ENCODE peak calls at places on chromosomes 13 and 19, in ten cellular contexts. One of them, this sample, is unnamed.
A peak's percentile ranks its signal among the peaks of the same experiment; 100 is the strongest.

GRCh38 chr13:44686478-44687071 is 110.4 kb upstream of the TSC22D1 start:
- DNase-seq in ovary: no peak
- DNase-seq in GM23338: no peak
- DNase-seq in cardiac muscle cell: no peak
- DNase-seq in lung: no peak
- DNase-seq in left lung: no peak
- DNase-seq in bronchial epithelial cell: no peak
- DNase-seq in CD8-positive, alpha-beta T cell: no peak
- DNase-seq in AG09309: no peak
- DNase-seq in breast epithelium: no peak
- DNase-seq in this sample: no peak

GRCh38 chr19:18160441-18160791 is 7.5 kb downstream of the PIK3R2 start:
- DNase-seq in ovary: no peak
- DNase-seq in GM23338: no peak
- DNase-seq in cardiac muscle cell: no peak
- DNase-seq in lung: no peak
- DNase-seq in left lung: no peak
- DNase-seq in bronchial epithelial cell: no peak
- DNase-seq in CD8-positive, alpha-beta T cell: no peak
- DNase-seq in AG09309: no peak
- DNase-seq in breast epithelium: no peak
- DNase-seq in this sample: no peak

GRCh38 chr19:2309734-2310362 is 1.9 kb upstream of the LINGO3 start:
- DNase-seq in ovary: no peak
- DNase-seq in GM23338: no peak
- DNase-seq in cardiac muscle cell: no peak
- DNase-seq in lung: no peak
- DNase-seq in left lung: peak; percentile 60
- DNase-seq in bronchial epithelial cell: no peak
- DNase-seq in CD8-positive, alpha-beta T cell: no peak
- DNase-seq in AG09309: no peak
- DNase-seq in breast epithelium: no peak
- DNase-seq in this sample: no peak

GRCh38 chr19:46451352-46451751 is 20.0 kb downstream of the PNMA8A start:
- DNase-seq in ovary: no peak
- DNase-seq in GM23338: no peak
- DNase-seq in cardiac muscle cell: no peak
- DNase-seq in lung: no peak
- DNase-seq in left lung: no peak
- DNase-seq in bronchial epithelial cell: peak; percentile 72
- DNase-seq in CD8-positive, alpha-beta T cell: no peak
- DNase-seq in AG09309: no peak
- DNase-seq in breast epithelium: no peak
- DNase-seq in this sample: no peak

GRCh38 chr13:58300974-58301681 is 669.6 kb downstream of the PCDH17 start:
- DNase-seq in ovary: no peak
- DNase-seq in GM23338: peak; percentile 19
- DNase-seq in cardiac muscle cell: no peak
- DNase-seq in lung: no peak
- DNase-seq in left lung: no peak
- DNase-seq in bronchial epithelial cell: no peak
- DNase-seq in CD8-positive, alpha-beta T cell: no peak
- DNase-seq in AG09309: no peak
- DNase-seq in breast epithelium: no peak
- DNase-seq in this sample: no peak

GRCh38 chr13:95494082-95494681 is 58.3 kb upstream of the CLDN10 start:
- DNase-seq in ovary: no peak
- DNase-seq in GM23338: peak; percentile 77
- DNase-seq in cardiac muscle cell: peak; percentile 65
- DNase-seq in lung: no peak
- DNase-seq in left lung: no peak
- DNase-seq in bronchial epithelial cell: peak; percentile 83
- DNase-seq in CD8-positive, alpha-beta T cell: no peak
- DNase-seq in AG09309: peak; percentile 28
- DNase-seq in breast epithelium: no peak
- DNase-seq in this sample: no peak

GRCh38 chr19:35052599-35053190 is 11.2 kb downstream of the HPN start:
- DNase-seq in ovary: no peak
- DNase-seq in GM23338: no peak
- DNase-seq in cardiac muscle cell: no peak
- DNase-seq in lung: no peak
- DNase-seq in left lung: no peak
- DNase-seq in bronchial epithelial cell: no peak
- DNase-seq in CD8-positive, alpha-beta T cell: no peak
- DNase-seq in AG09309: no peak
- DNase-seq in breast epithelium: no peak
- DNase-seq in this sample: no peak

GRCh38 chr13:39457274-39457673 is 145.7 kb downstream of the LHFPL6 start:
- DNase-seq in ovary: no peak
- DNase-seq in GM23338: no peak
- DNase-seq in cardiac muscle cell: no peak
- DNase-seq in lung: no peak
- DNase-seq in left lung: no peak
- DNase-seq in bronchial epithelial cell: no peak
- DNase-seq in CD8-positive, alpha-beta T cell: no peak
- DNase-seq in AG09309: no peak
- DNase-seq in breast epithelium: no peak
- DNase-seq in this sample: no peak

GRCh38 chr19:2057484-2058469 is 6.7 kb upstream of the MKNK2 start:
- DNase-seq in ovary: no peak
- DNase-seq in GM23338: no peak
- DNase-seq in cardiac muscle cell: no peak
- DNase-seq in lung: no peak
- DNase-seq in left lung: no peak
- DNase-seq in bronchial epithelial cell: no peak
- DNase-seq in CD8-positive, alpha-beta T cell: no peak
- DNase-seq in AG09309: no peak
- DNase-seq in breast epithelium: no peak
- DNase-seq in this sample: no peak

GRCh38 chr19:13164370-13165090 is 14.3 kb downstream of the IER2 start:
- DNase-seq in ovary: peak; percentile 54
- DNase-seq in GM23338: peak; percentile 99
- DNase-seq in cardiac muscle cell: peak; percentile 57
- DNase-seq in lung: peak; percentile 72
- DNase-seq in left lung: peak; percentile 82
- DNase-seq in bronchial epithelial cell: peak; percentile 84
- DNase-seq in CD8-positive, alpha-beta T cell: peak; percentile 24
- DNase-seq in AG09309: no peak
- DNase-seq in breast epithelium: peak; percentile 64
- DNase-seq in this sample: peak; percentile 24

GRCh38 chr19:3039641-3040077 is 10.6 kb upstream of the TLE2 start:
- DNase-seq in ovary: no peak
- DNase-seq in GM23338: peak; percentile 45
- DNase-seq in cardiac muscle cell: no peak
- DNase-seq in lung: no peak
- DNase-seq in left lung: no peak
- DNase-seq in bronchial epithelial cell: no peak
- DNase-seq in CD8-positive, alpha-beta T cell: no peak
- DNase-seq in AG09309: no peak
- DNase-seq in breast epithelium: no peak
- DNase-seq in this sample: no peak

GRCh38 chr13:109180905-109181425 is 551.6 kb downstream of the MYO16 start:
- DNase-seq in ovary: no peak
- DNase-seq in GM23338: peak; percentile 55
- DNase-seq in cardiac muscle cell: no peak
- DNase-seq in lung: no peak
- DNase-seq in left lung: no peak
- DNase-seq in bronchial epithelial cell: peak; percentile 48
- DNase-seq in CD8-positive, alpha-beta T cell: no peak
- DNase-seq in AG09309: peak; percentile 86
- DNase-seq in breast epithelium: no peak
- DNase-seq in this sample: no peak

DNA sequence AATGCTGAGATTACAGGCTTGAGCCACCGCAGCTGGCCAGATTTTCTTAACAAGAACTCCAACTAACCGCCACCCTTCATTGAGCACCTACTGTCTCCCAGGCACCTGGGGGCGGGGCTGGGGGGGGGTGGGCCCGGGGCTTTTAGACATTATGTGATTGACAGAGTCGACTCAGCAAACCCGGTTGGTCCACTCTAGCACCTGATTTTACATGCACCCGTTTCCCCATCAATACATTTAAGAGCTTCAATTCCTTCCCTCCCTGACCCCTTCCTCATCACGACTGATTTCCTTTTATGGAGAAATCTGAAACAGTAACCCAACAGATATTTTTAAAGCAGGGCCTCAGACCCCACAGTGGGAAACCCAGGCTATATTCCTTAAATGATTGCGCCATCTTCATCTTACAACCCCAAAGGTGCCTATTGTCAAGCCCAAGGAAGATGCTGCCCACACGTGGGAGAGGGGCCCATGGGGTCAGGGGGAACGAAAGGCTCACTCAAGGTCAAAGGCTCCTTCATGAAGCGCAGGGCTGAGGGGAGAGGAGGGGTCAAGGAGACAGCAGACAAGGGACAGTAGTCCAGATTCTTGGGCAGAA is 1.8 kb downstream of the INSR start:
- DNase-seq in ovary: peak; percentile 34
- DNase-seq in GM23338: peak; percentile 56
- DNase-seq in cardiac muscle cell: no peak
- DNase-seq in lung: no peak
- DNase-seq in left lung: no peak
- DNase-seq in bronchial epithelial cell: no peak
- DNase-seq in CD8-positive, alpha-beta T cell: no peak
- DNase-seq in AG09309: no peak
- DNase-seq in breast epithelium: no peak
- DNase-seq in this sample: no peak
- TF ChIP-seq CTCF in ovary: no peak
- TF ChIP-seq CTCF in GM23338: no peak
- TF ChIP-seq CTCF in cardiac muscle cell: no peak
- TF ChIP-seq CTCF in lung: no peak
- TF ChIP-seq CTCF in left lung: no peak
- TF ChIP-seq CTCF in bronchial epithelial cell: no peak
- TF ChIP-seq CTCF in CD8-positive, alpha-beta T cell: no peak
- TF ChIP-seq CTCF in AG09309: no peak
- TF ChIP-seq CTCF in breast epithelium: no peak
- TF ChIP-seq CTCF in this sample: no peak

GRCh38 chr13:33016414-33017409 is at the start of gene KL:
- DNase-seq in ovary: no peak
- DNase-seq in GM23338: peak; percentile 63
- DNase-seq in cardiac muscle cell: peak; percentile 51
- DNase-seq in lung: peak; percentile 59
- DNase-seq in left lung: peak; percentile 89
- DNase-seq in bronchial epithelial cell: no peak
- DNase-seq in CD8-positive, alpha-beta T cell: no peak
- DNase-seq in AG09309: no peak
- DNase-seq in breast epithelium: no peak
- DNase-seq in this sample: no peak
- TF ChIP-seq CTCF in ovary: no peak
- TF ChIP-seq CTCF in GM23338: no peak
- TF ChIP-seq CTCF in cardiac muscle cell: no peak
- TF ChIP-seq CTCF in lung: no peak
- TF ChIP-seq CTCF in left lung: no peak
- TF ChIP-seq CTCF in bronchial epithelial cell: no peak
- TF ChIP-seq CTCF in CD8-positive, alpha-beta T cell: no peak
- TF ChIP-seq CTCF in AG09309: no peak
- TF ChIP-seq CTCF in breast epithelium: no peak
- TF ChIP-seq CTCF in this sample: no peak

GRCh38 chr13:51838235-51838846 is 6.6 kb downstream of the TMEM272 start:
- DNase-seq in ovary: no peak
- DNase-seq in GM23338: no peak
- DNase-seq in cardiac muscle cell: no peak
- DNase-seq in lung: peak; percentile 13
- DNase-seq in left lung: no peak
- DNase-seq in bronchial epithelial cell: no peak
- DNase-seq in CD8-positive, alpha-beta T cell: no peak
- DNase-seq in AG09309: peak; percentile 46
- DNase-seq in breast epithelium: no peak
- DNase-seq in this sample: no peak
- TF ChIP-seq CTCF in ovary: no peak
- TF ChIP-seq CTCF in GM23338: no peak
- TF ChIP-seq CTCF in cardiac muscle cell: no peak
- TF ChIP-seq CTCF in lung: no peak
- TF ChIP-seq CTCF in left lung: no peak
- TF ChIP-seq CTCF in bronchial epithelial cell: no peak
- TF ChIP-seq CTCF in CD8-positive, alpha-beta T cell: no peak
- TF ChIP-seq CTCF in AG09309: no peak
- TF ChIP-seq CTCF in breast epithelium: no peak
- TF ChIP-seq CTCF in this sample: no peak

GRCh38 chr19:44552324-44552723 is 22.8 kb upstream of the CEACAM20 start:
- DNase-seq in ovary: no peak
- DNase-seq in GM23338: peak; percentile 87
- DNase-seq in cardiac muscle cell: peak; percentile 14
- DNase-seq in lung: peak; percentile 29
- DNase-seq in left lung: no peak
- DNase-seq in bronchial epithelial cell: peak; percentile 51
- DNase-seq in CD8-positive, alpha-beta T cell: no peak
- DNase-seq in AG09309: no peak
- DNase-seq in breast epithelium: no peak
- DNase-seq in this sample: no peak
- TF ChIP-seq CTCF in ovary: no peak
- TF ChIP-seq CTCF in GM23338: peak; percentile 94
- TF ChIP-seq CTCF in cardiac muscle cell: peak; percentile 55
- TF ChIP-seq CTCF in lung: no peak
- TF ChIP-seq CTCF in left lung: no peak
- TF ChIP-seq CTCF in bronchial epithelial cell: peak; percentile 73
- TF ChIP-seq CTCF in CD8-positive, alpha-beta T cell: no peak
- TF ChIP-seq CTCF in AG09309: peak; percentile 55
- TF ChIP-seq CTCF in breast epithelium: no peak
- TF ChIP-seq CTCF in this sample: no peak

GRCh38 chr19:40974633-40975037 is 16.4 kb upstream of the CYP2B6 start:
- DNase-seq in ovary: peak; percentile 71
- DNase-seq in GM23338: peak; percentile 92
- DNase-seq in cardiac muscle cell: peak; percentile 78
- DNase-seq in lung: peak; percentile 76
- DNase-seq in left lung: peak; percentile 79
- DNase-seq in bronchial epithelial cell: peak; percentile 50
- DNase-seq in CD8-positive, alpha-beta T cell: peak; percentile 70
- DNase-seq in AG09309: peak; percentile 18
- DNase-seq in breast epithelium: peak; percentile 73
- DNase-seq in this sample: peak; percentile 46
- TF ChIP-seq CTCF in ovary: peak; percentile 53
- TF ChIP-seq CTCF in GM23338: peak; percentile 94
- TF ChIP-seq CTCF in cardiac muscle cell: peak; percentile 86
- TF ChIP-seq CTCF in lung: peak; percentile 66
- TF ChIP-seq CTCF in left lung: peak; percentile 94
- TF ChIP-seq CTCF in bronchial epithelial cell: peak; percentile 80
- TF ChIP-seq CTCF in CD8-positive, alpha-beta T cell: peak; percentile 92
- TF ChIP-seq CTCF in AG09309: peak; percentile 90
- TF ChIP-seq CTCF in breast epithelium: no peak
- TF ChIP-seq CTCF in this sample: no peak

DNA sequence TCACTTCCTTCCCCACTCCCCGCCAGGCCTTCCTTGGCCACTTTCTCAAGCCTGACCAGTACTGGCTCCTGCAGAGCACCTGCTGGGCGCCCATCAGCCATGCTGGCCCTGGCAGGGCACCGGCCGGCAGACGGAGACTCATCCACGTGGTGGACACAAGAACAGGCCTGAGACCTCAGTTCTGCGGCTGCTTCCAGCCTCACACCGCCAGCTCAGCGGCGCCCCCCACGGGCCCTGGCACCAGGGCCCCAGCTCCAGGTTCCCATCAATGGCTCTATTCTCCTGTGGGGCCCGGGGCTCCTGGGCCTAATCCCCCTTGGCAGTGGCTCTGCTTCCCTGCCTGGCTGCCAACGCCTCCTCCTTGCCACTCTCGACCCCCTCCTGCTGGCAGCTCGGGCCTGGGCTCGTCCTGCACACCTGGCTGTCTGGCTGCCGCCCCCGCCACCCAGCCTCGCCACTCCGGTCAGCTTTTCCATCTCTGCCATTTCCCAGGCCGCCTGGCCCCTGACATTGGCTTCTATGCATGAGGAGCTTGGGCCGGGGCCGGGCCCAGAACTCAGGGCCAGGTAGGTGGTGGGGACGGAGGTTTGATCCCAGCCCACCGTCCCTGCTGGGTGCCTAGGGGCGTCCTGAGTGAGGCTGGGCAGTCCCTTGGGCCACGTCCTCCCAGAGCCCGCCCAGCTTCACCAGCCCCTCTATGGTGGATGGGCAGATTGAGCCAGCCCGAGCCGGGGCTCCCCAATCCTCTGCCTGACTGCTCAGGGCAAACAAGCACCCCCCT is 6.2 kb downstream of the NDUFA11 start:
- DNase-seq in ovary: no peak
- DNase-seq in GM23338: peak; percentile 47
- DNase-seq in cardiac muscle cell: no peak
- DNase-seq in lung: no peak
- DNase-seq in left lung: peak; percentile 76
- DNase-seq in bronchial epithelial cell: no peak
- DNase-seq in CD8-positive, alpha-beta T cell: no peak
- DNase-seq in AG09309: no peak
- DNase-seq in breast epithelium: no peak
- DNase-seq in this sample: no peak
- TF ChIP-seq CTCF in ovary: no peak
- TF ChIP-seq CTCF in GM23338: peak; percentile 54
- TF ChIP-seq CTCF in cardiac muscle cell: no peak
- TF ChIP-seq CTCF in lung: no peak
- TF ChIP-seq CTCF in left lung: no peak
- TF ChIP-seq CTCF in bronchial epithelial cell: no peak
- TF ChIP-seq CTCF in CD8-positive, alpha-beta T cell: no peak
- TF ChIP-seq CTCF in AG09309: no peak
- TF ChIP-seq CTCF in breast epithelium: no peak
- TF ChIP-seq CTCF in this sample: no peak